ENCODE peak calls at places on chromosome 19, in seven cellular contexts. V is breast epithelium; G is AG10803; M is tibial artery; F is CD4-positive, alpha-beta T cell; R is WTC11; Q is adrenal gland. D is an unnamed sample.

GRCh38 chr19:4446801-4447200 is 10.8 kb downstream of the UBXN6 start:
- DNase-seq in V (no peak), F (no peak), R (no peak), Q (no peak), M (no peak), G (no peak), D (peak; percentile 54)

GRCh38 chr19:18225702-18226468 is at the start of gene PDE4C:
- DNase-seq in G (no peak), F (no peak), Q (no peak), R (peak; percentile 43), V (no peak), M (no peak), D (peak; percentile 83)

GRCh38 chr19:49840321-49840720 is 10.6 kb upstream of the PTOV1 start:
- DNase-seq in M (no peak), V (no peak), Q (no peak), G (no peak), R (no peak), F (no peak), D (no peak)

GRCh38 chr19:11963566-11964355 is 1.1 kb upstream of the ZNF763 start:
- DNase-seq in M (peak; percentile 82), G (peak; percentile 61), R (peak; percentile 91), V (peak; percentile 79), F (peak; percentile 70), Q (peak; percentile 78), D (peak; percentile 76)

GRCh38 chr19:29321116-29321515 is 108.2 kb upstream of the UQCRFS1 start:
- DNase-seq in R (no peak), V (no peak), G (no peak), Q (no peak), M (no peak), F (no peak), D (no peak)

GRCh38 chr19:45311640-45312039 is 11.0 kb downstream of the CKM start:
- DNase-seq in R (no peak), F (no peak), Q (no peak), G (peak; percentile 11), M (no peak), V (no peak), D (peak; percentile 83)

GRCh38 chr19:47485210-47485609 is 1.2 kb upstream of the KPTN start:
- DNase-seq in F (no peak), V (no peak), G (no peak), R (no peak), M (no peak), Q (no peak), D (no peak)

GRCh38 chr19:35760711-35761349 is 2.9 kb downstream of the PROSER3 start:
- DNase-seq in V (no peak), M (no peak), F (no peak), Q (no peak), G (no peak), R (no peak), D (no peak)

GRCh38 chr19:54248016-54248601 is 5.5 kb upstream of the LILRA6 start:
- DNase-seq in Q (peak; percentile 41), M (peak; percentile 48), F (no peak), R (no peak), G (no peak), V (no peak), D (no peak)

GRCh38 chr19:9566729-9567128 is 17.6 kb downstream of the ZNF121 start:
- DNase-seq in Q (no peak), G (no peak), M (no peak), F (no peak), V (no peak), R (no peak), D (no peak)
- TF ChIP-seq CTCF in Q (no peak), G (no peak), M (no peak), F (no peak), V (no peak), R (no peak), D (no peak)

DNA sequence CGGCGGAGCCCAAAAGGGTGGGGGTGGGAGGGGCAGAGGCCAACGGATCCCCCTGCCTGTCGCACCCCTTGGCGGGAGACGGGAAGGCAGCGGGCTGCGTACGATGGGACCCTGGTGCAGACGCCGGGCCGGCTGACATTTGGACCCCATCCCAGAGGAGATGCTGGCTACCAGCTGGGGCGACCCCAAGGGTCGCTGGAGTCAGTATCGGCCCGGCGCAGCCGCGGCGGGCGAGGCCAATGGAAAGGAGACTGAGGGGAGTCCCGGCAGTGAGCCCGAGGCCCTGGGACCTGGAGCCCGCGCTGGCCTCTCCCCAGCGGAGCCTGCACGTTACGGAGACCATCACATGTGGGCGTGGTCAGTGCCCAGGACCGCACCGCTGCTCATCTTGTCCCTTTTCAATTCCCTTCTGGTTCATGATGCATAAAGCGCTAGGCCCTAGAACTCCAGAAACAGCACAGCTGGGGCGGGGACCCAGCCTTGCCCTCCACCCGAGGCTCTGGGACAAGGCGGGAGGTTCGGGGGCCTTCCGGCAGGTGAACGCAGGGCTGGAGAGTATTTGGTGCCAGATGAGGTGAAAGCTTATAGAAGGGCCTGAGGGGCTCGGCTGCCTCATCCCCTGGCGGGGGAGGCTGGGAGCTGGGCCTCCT is 8.0 kb downstream of the C19orf25 start:
- DNase-seq in R (peak; percentile 78), M (no peak), G (no peak), F (no peak), V (no peak), Q (no peak), D (peak; percentile 86)
- TF ChIP-seq CTCF in R (no peak), M (no peak), G (no peak), F (peak; percentile 19), V (no peak), Q (no peak), D (no peak)

DNA sequence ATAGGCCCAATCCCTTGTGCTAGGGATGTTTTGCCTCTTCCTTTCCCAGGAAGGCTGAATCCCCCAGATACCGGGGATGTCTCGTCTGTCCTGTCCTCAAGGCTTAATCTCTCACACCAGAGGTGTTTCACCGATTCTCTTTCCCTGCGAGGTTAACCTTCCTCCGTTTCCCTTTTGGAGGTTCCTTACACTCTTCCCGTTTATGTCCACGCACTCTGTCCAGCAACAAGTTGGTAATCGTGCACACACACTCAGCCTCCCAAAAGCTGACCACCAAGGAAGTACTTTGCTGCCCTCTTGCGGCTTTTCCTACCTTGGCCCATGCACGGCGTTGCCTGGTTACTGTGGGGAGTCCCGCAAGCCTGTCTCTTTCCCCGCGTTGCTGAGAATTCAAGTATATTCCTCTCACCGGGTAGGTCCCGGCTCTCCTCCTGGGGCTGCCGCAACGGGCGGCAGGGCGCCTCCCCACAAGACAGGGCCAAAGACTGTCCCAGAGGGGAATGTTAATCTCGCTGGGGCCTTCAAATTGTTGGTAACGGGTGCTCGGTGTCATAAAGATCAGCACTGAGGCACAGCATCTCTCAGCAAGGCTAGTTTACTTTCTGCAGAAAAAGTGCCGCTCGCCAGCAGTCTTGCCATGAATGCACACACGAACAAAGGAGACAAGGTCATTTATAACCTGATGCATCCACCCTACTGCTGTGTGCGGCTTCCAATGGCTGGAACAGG is 36.7 kb upstream of the CD177 start:
- DNase-seq in F (no peak), G (peak; percentile 40), R (peak; percentile 81), M (no peak), Q (peak; percentile 16), V (no peak), D (no peak)
- TF ChIP-seq CTCF in F (no peak), G (peak; percentile 51), R (peak; percentile 32), M (no peak), Q (no peak), V (no peak), D (no peak)

GRCh38 chr19:14480695-14481069 is 5.5 kb upstream of the PTGER1 start:
- DNase-seq in Q (no peak), V (no peak), R (no peak), G (no peak), F (no peak), M (no peak), D (no peak)
- TF ChIP-seq CTCF in Q (no peak), V (no peak), R (no peak), G (no peak), F (no peak), M (no peak), D (no peak)